ENCODE peak calls at places on chromosomes 6 and 20, in five cellular contexts. P is HuH-7.5, G is breast epithelium, R is body of pancreas, W is HT1080. B is an unnamed sample.

GRCh38 chr6:162090734-162091133 is 636.8 kb downstream of the PRKN start:
- DNase-seq in R (no peak), W (peak), P (no peak), G (no peak), B (no peak)

GRCh38 chr6:35496036-35496850 is 636 bp downstream of the TEAD3 start:
- DNase-seq in W (no peak), R (peak), G (no peak), P (peak), B (peak)

GRCh38 chr6:7727150-7727950 is 1.5 kb downstream of the BMP6 start:
- DNase-seq in G (no peak), R (no peak), P (no peak), W (peak), B (no peak)

GRCh38 chr6:73343164-73343563 is 10.9 kb downstream of the DPPA5 start:
- DNase-seq in R (no peak), G (no peak), W (no peak), P (no peak), B (no peak)

GRCh38 chr6:45619994-45620471 is 242.3 kb upstream of the SUPT3H start:
- DNase-seq in G (no peak), R (no peak), W (peak), P (no peak), B (no peak)

GRCh38 chr20:33697129-33697528 is 10.9 kb upstream of the E2F1 start:
- DNase-seq in G (no peak), P (no peak), R (no peak), W (no peak), B (no peak)

GRCh38 chr20:23404196-23404595 is 17.1 kb downstream of the NAPB start:
- DNase-seq in P (no peak), G (no peak), W (peak), R (no peak), B (peak)

GRCh38 chr20:37669062-37669772 is 24.6 kb upstream of the CTNNBL1 start:
- DNase-seq in W (peak), P (no peak), R (no peak), G (no peak), B (no peak)

GRCh38 chr6:30820196-30820595 is 64.1 kb upstream of the DDR1 start:
- DNase-seq in P (no peak), G (no peak), W (peak), R (peak), B (no peak)

GRCh38 chr6:30150671-30151395 is 10.2 kb downstream of the TRIM10 start:
- DNase-seq in R (no peak), W (peak), G (no peak), P (no peak), B (no peak)

GRCh38 chr6:168217216-168217879 is 102.2 kb downstream of the DACT2 start:
- DNase-seq in G (no peak), R (no peak), W (no peak), P (no peak), B (no peak)

GRCh38 chr6:6003334-6004146 is 3.2 kb downstream of the NRN1 start:
- DNase-seq in R (no peak), G (no peak), P (no peak), W (no peak), B (no peak)

GRCh38 chr6:27753668-27754407 is 158.4 kb downstream of the OR2B2 start:
- DNase-seq in R (peak), P (peak), W (peak), G (no peak), B (peak)

GRCh38 chr20:51570755-51571469 is 28.4 kb upstream of the NFATC2 start:
- DNase-seq in P (no peak), W (no peak), G (no peak), R (no peak), B (no peak)

GRCh38 chr6:2476376-2476775 is 231.0 kb upstream of the GMDS start:
- DNase-seq in P (no peak), W (no peak), R (no peak), G (no peak), B (no peak)

GRCh38 chr6:22954749-22955385 is 385.5 kb downstream of the HDGFL1 start:
- DNase-seq in P (no peak), G (no peak), W (peak), R (no peak), B (no peak)

GRCh38 chr6:95517004-95517403 is 60.3 kb upstream of the MANEA start:
- DNase-seq in W (no peak), R (no peak), P (no peak), G (no peak), B (no peak)

GRCh38 chr20:42118409-42119125 is 500.4 kb upstream of the CHD6 start:
- DNase-seq in R (no peak), G (no peak), W (no peak), P (no peak), B (no peak)

GRCh38 chr20:51696304-51697118 is 71.7 kb downstream of the ATP9A start:
- DNase-seq in G (no peak), R (no peak), P (no peak), W (no peak), B (no peak)

GRCh38 chr6:22447862-22448261 is 121.5 kb upstream of the HDGFL1 start:
- DNase-seq in W (no peak), R (no peak), G (no peak), P (no peak), B (no peak)

GRCh38 chr6:68638225-68638900 is 3.3 kb downstream of the ADGRB3 start:
- DNase-seq in G (no peak), W (no peak), R (peak), P (no peak), B (peak)

GRCh38 chr6:90678049-90678779 is 91.3 kb upstream of the MAP3K7 start:
- DNase-seq in R (no peak), W (no peak), G (no peak), P (no peak), B (no peak)

GRCh38 chr6:35725721-35726438 is 11.0 kb upstream of the ARMC12 start:
- DNase-seq in G (no peak), W (no peak), R (peak), P (no peak), B (no peak)

GRCh38 chr6:55443238-55444134 is 116.2 kb downstream of the GFRAL start:
- DNase-seq in P (no peak), G (no peak), R (no peak), W (no peak), B (no peak)

GRCh38 chr6:2852921-2853322 is 11.3 kb upstream of the SERPINB1 start:
- DNase-seq in R (no peak), P (no peak), G (no peak), W (no peak), B (no peak)

GRCh38 chr6:109612268-109612667 is 78.7 kb downstream of the AK9 start:
- DNase-seq in G (no peak), W (no peak), P (no peak), R (no peak), B (no peak)

GRCh38 chr6:162385980-162386379 is 341.6 kb downstream of the PRKN start:
- DNase-seq in G (no peak), R (no peak), W (peak), P (no peak), B (no peak)

GRCh38 chr6:11324453-11325023 is 92.1 kb upstream of the NEDD9 start:
- DNase-seq in G (no peak), P (no peak), W (no peak), R (no peak), B (no peak)

GRCh38 chr6:125773387-125774341 is 17.1 kb upstream of the NCOA7 start:
- DNase-seq in G (no peak), W (no peak), R (no peak), P (no peak), B (no peak)

GRCh38 chr6:137467211-137467610 is 27.0 kb downstream of the OLIG3 start:
- DNase-seq in R (no peak), G (no peak), P (no peak), W (no peak), B (no peak)

GRCh38 chr6:99736302-99736701 is 129.7 kb downstream of the PRDM13 start:
- DNase-seq in G (no peak), R (no peak), W (no peak), P (no peak), B (peak)

GRCh38 chr6:31945507-31946369 is at the start of gene CFB:
- DNase-seq in G (peak), R (peak), W (peak), P (peak), B (peak)

GRCh38 chr6:29552512-29553051 is 7.0 kb downstream of the UBD start:
- DNase-seq in R (no peak), G (no peak), W (peak), P (no peak), B (peak)

GRCh38 chr6:106558364-106558763 is 70.9 kb downstream of the RTN4IP1 start:
- DNase-seq in R (no peak), G (no peak), P (no peak), W (no peak), B (no peak)

GRCh38 chr6:83215131-83216047 is 22.2 kb downstream of the RWDD2A start:
- DNase-seq in W (peak), R (peak), P (no peak), G (no peak), B (peak)

GRCh38 chr6:150183105-150183504 is 40.3 kb downstream of the PPP1R14C start:
- DNase-seq in P (no peak), W (no peak), G (no peak), R (no peak), B (no peak)

GRCh38 chr6:112933947-112934346 is 586.8 kb downstream of the RFPL4B start:
- DNase-seq in P (no peak), W (no peak), G (no peak), R (no peak), B (no peak)

GRCh38 chr20:35511814-35512420 is 17.5 kb downstream of the C20orf173 start:
- DNase-seq in P (peak), W (peak), R (no peak), G (no peak), B (peak)